ENCODE peak calls at places on chromosomes 12 and 14, in four cellular contexts. B is K562, Z is HepG2, P is GM12878. Q is an unnamed sample.

GRCh38 chr12:131694116-131694838 is 16.6 kb upstream of the SFSWAP start:
- DNase-seq in B (no peak), Z (no peak), P (no peak), Q (no peak)

GRCh38 chr12:53047221-53048032 is 2.4 kb upstream of the TNS2 start:
- DNase-seq in B (peak), Z (peak), P (no peak), Q (peak)

GRCh38 chr14:91127411-91127810 is 13.5 kb downstream of the DGLUCY start:
- DNase-seq in B (no peak), Z (no peak), P (no peak), Q (no peak)

GRCh38 chr14:50001999-50002925 is 109.4 kb downstream of the ARF6 start:
- DNase-seq in B (no peak), Z (no peak), P (peak), Q (no peak)

GRCh38 chr12:131735863-131736806 is 25.2 kb downstream of the SFSWAP start:
- DNase-seq in B (no peak), Z (no peak), P (no peak), Q (no peak)

GRCh38 chr12:102903318-102904007 is 13.6 kb downstream of the PAH start:
- DNase-seq in B (no peak), Z (peak), P (no peak), Q (no peak)

GRCh38 chr12:805022-805632 is 52.7 kb downstream of the WNK1 start:
- DNase-seq in B (no peak), Z (no peak), P (no peak), Q (no peak)

GRCh38 chr12:132560831-132561783 is 49.3 kb downstream of the LRCOL1 start:
- DNase-seq in B (peak), Z (peak), P (peak), Q (peak)

GRCh38 chr14:77051101-77051500 is 22.6 kb upstream of the IRF2BPL start:
- DNase-seq in B (no peak), Z (no peak), P (no peak), Q (no peak)

GRCh38 chr14:103296007-103296406 is 38.0 kb upstream of the EIF5 start:
- DNase-seq in B (no peak), Z (peak), P (no peak), Q (no peak)

GRCh38 chr12:107450541-107450940 is 235.1 kb upstream of the PWP1 start:
- DNase-seq in B (no peak), Z (no peak), P (no peak), Q (no peak)

GRCh38 chr12:116222358-116222757 is 55.1 kb downstream of the MED13L start:
- DNase-seq in B (no peak), Z (peak), P (no peak), Q (no peak)

GRCh38 chr12:52204095-52204930 is 12.5 kb upstream of the KRT80 start:
- DNase-seq in B (no peak), Z (no peak), P (no peak), Q (peak)

GRCh38 chr12:1533205-1533601 is 61.2 kb downstream of the FBXL14 start:
- DNase-seq in B (peak), Z (no peak), P (peak), Q (no peak)

GRCh38 chr12:94145231-94145979 is 3.0 kb upstream of the PLXNC1 start:
- DNase-seq in B (peak), Z (no peak), P (no peak), Q (no peak)

GRCh38 chr12:104303538-104304151 is at the start of gene EID3:
- DNase-seq in B (peak), Z (no peak), P (no peak), Q (peak)

GRCh38 chr14:99261916-99262787 is 9.8 kb downstream of the BCL11B start:
- DNase-seq in B (no peak), Z (no peak), P (no peak), Q (no peak)

GRCh38 chr12:90909069-90909676 is 45.8 kb downstream of the CCER1 start:
- DNase-seq in B (no peak), Z (peak), P (no peak), Q (peak)

GRCh38 chr12:9223830-9224229 is 15.6 kb upstream of the PZP start:
- DNase-seq in B (no peak), Z (no peak), P (no peak), Q (no peak)

GRCh38 chr12:73817161-73817560 is 720.5 kb upstream of the ATXN7L3B start:
- DNase-seq in B (no peak), Z (no peak), P (no peak), Q (no peak)

GRCh38 chr12:104057771-104058197 is 6.5 kb upstream of the HCFC2 start:
- DNase-seq in B (peak), Z (no peak), P (no peak), Q (no peak)

GRCh38 chr14:57869530-57870088 is 3.7 kb upstream of the SLC35F4 start:
- DNase-seq in B (no peak), Z (no peak), P (no peak), Q (no peak)

GRCh38 chr12:107134558-107134957 is 41.2 kb upstream of the CRY1 start:
- DNase-seq in B (peak), Z (peak), P (no peak), Q (peak)

GRCh38 chr14:105021656-105022275 is 883 bp upstream of the CDCA4 start:
- DNase-seq in B (peak), Z (peak), P (no peak), Q (peak)

GRCh38 chr12:118404876-118405521 is 28.6 kb downstream of the SUDS3 start:
- DNase-seq in B (peak), Z (peak), P (peak), Q (peak)

GRCh38 chr12:121453022-121453360 is 53.1 kb downstream of the RNF34 start:
- DNase-seq in B (no peak), Z (no peak), P (no peak), Q (no peak)

GRCh38 chr14:82951171-82951570 is 1417.5 kb upstream of the SEL1L start:
- DNase-seq in B (no peak), Z (no peak), P (no peak), Q (no peak)

GRCh38 chr12:15662303-15662980 is 126.7 kb downstream of the EPS8 start:
- DNase-seq in B (no peak), Z (no peak), P (no peak), Q (no peak)

GRCh38 chr12:104314242-104314614 is 10.7 kb downstream of the EID3 start:
- DNase-seq in B (no peak), Z (no peak), P (no peak), Q (no peak)

GRCh38 chr12:38160318-38161122 is 156.1 kb upstream of the ALG10B start:
- DNase-seq in B (no peak), Z (no peak), P (no peak), Q (no peak)

GRCh38 chr12:104551313-104551931 is 94.7 kb downstream of the CHST11 start:
- DNase-seq in B (no peak), Z (no peak), P (no peak), Q (no peak)

GRCh38 chr14:61460853-61461611 is 139.7 kb downstream of the PRKCH start:
- DNase-seq in B (peak), Z (peak), P (no peak), Q (no peak)

GRCh38 chr12:32947203-32947795 is 50.7 kb upstream of the PKP2 start:
- DNase-seq in B (no peak), Z (peak), P (no peak), Q (no peak)

GRCh38 chr12:128976120-128976519 is 122.8 kb downstream of the GLT1D1 start:
- DNase-seq in B (peak), Z (no peak), P (no peak), Q (peak)

GRCh38 chr12:28795306-28795705 is 353.8 kb upstream of the FAR2 start:
- DNase-seq in B (no peak), Z (no peak), P (no peak), Q (no peak)
- TF ChIP-seq NR2C2 in B (no peak), Z (no peak), P (no peak), Q (no peak)

DNA sequence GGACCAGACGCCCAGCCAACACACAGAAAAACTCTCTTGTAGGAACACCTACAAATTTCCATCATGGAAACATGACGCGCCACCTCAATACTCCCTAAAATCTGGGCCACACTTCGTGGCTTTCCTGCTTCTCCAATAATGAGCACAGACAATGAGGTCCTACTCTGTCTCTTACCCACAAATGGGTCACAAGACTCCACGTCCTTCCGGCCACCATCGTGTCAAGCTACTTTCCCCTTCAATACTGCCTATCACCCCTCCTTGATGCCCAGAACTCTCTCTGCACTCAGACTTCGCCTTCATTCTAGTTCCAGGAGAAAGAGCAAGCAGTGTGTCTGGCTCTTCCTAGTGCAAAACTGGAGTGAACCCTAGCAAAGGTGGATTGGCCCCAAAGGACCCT is 28.1 kb downstream of the SBNO1 start:
- DNase-seq in B (no peak), Z (no peak), P (no peak), Q (no peak)
- TF ChIP-seq NR2C2 in B (no peak), Z (no peak), P (no peak), Q (no peak)

DNA sequence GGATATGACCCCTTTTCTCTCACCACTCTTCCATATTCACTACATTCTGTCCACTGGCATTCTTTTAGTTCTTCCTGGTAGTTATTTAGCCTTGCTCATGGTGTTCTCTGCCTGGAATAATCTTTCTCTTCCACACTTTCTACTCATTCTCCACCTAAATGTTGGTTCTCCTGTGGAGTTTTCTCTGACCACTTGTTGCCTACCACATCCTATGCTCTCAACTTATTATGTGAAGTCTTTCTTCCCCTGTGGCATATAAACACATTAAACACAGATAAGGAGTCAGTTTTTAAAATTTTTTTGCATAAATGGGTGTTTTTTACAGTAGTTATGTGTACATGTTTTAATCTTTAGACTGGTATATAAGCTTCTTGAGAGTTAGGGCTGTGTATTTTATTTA is 3.3 kb upstream of the SMARCC2 start:
- DNase-seq in B (no peak), Z (no peak), P (no peak), Q (no peak)
- TF ChIP-seq NR2C2 in B (no peak), Z (no peak), P (no peak), Q (no peak)

GRCh38 chr12:7609480-7609879 is 56.2 kb downstream of the APOBEC1 start:
- DNase-seq in B (no peak), Z (no peak), P (no peak), Q (no peak)
- TF ChIP-seq NR2C2 in B (no peak), Z (no peak), P (no peak), Q (no peak)

GRCh38 chr14:64506751-64507150 is 2.2 kb downstream of the ZBTB1 start:
- DNase-seq in B (no peak), Z (no peak), P (no peak), Q (no peak)
- TF ChIP-seq NR2C2 in B (no peak), Z (no peak), P (no peak), Q (no peak)

GRCh38 chr14:21039585-21040369 is 2.4 kb upstream of the RNASE7 start:
- DNase-seq in B (no peak), Z (peak), P (no peak), Q (peak)
- TF ChIP-seq NR2C2 in B (no peak), Z (no peak), P (no peak), Q (no peak)

Q was measured in WTC11.